ENCODE peak calls at places on chromosome 6, in five cellular contexts. M is amygdala, V is NCI-H748 treated with DMSO at 0.1 percent for 48 hours, R is HTR-8/SVneo, Z is kidney epithelial cell. B is an unnamed sample.

GRCh38 chr6:157921685-157922367 is 59.8 kb upstream of the SYNJ2 start:
- DNase-seq in M (no peak), V (no peak), R (no peak), Z (no peak), B (peak; percentile 49)

GRCh38 chr6:1596088-1596852 is 13.4 kb upstream of the FOXC1 start:
- DNase-seq in M (peak; percentile 40), V (peak; percentile 76), R (peak; percentile 80), Z (no peak), B (peak; percentile 45)

GRCh38 chr6:123519191-123519510 is 117.6 kb downstream of the TRDN start:
- DNase-seq in M (peak; percentile 19), V (no peak), R (no peak), Z (no peak), B (no peak)

GRCh38 chr6:15317934-15318902 is 72.3 kb downstream of the JARID2 start:
- DNase-seq in M (no peak), V (no peak), R (no peak), Z (no peak), B (peak; percentile 48)

GRCh38 chr6:14026831-14027539 is 90.6 kb upstream of the CD83 start:
- DNase-seq in M (no peak), V (no peak), R (no peak), Z (no peak), B (peak; percentile 18)

GRCh38 chr6:87155920-87156600 is 695 bp downstream of the ZNF292 start:
- DNase-seq in M (peak; percentile 66), V (peak; percentile 38), R (peak; percentile 13), Z (no peak), B (peak; percentile 46)

GRCh38 chr6:77466055-77467028 is 3.1 kb upstream of the HTR1B start:
- DNase-seq in M (no peak), V (peak; percentile 63), R (no peak), Z (no peak), B (peak; percentile 74)

GRCh38 chr6:95576621-95577316 is 566 bp upstream of the MANEA start:
- DNase-seq in M (no peak), V (no peak), R (no peak), Z (no peak), B (peak; percentile 6)

GRCh38 chr6:5315883-5316282 is 54.6 kb downstream of the FARS2 start:
- DNase-seq in M (no peak), V (no peak), R (no peak), Z (no peak), B (peak; percentile 89)

GRCh38 chr6:7073810-7074525 is 33.8 kb upstream of the RREB1 start:
- DNase-seq in M (peak; percentile 8), V (no peak), R (no peak), Z (no peak), B (no peak)

GRCh38 chr6:26440977-26441358 is 664 bp downstream of the BTN3A3 start:
- DNase-seq in M (no peak), V (no peak), R (no peak), Z (no peak), B (no peak)

GRCh38 chr6:121961726-121962125 is 437.7 kb upstream of the HSF2 start:
- DNase-seq in M (no peak), V (no peak), R (no peak), Z (no peak), B (no peak)

GRCh38 chr6:82246802-82247633 is 526 bp downstream of the IBTK start:
- DNase-seq in M (peak; percentile 67), V (no peak), R (peak; percentile 54), Z (peak; percentile 9), B (peak; percentile 30)

B was measured in IMR-90.